ENCODE peak calls at places on chromosomes 11 and 22, in six cellular contexts. One of them, this sample, is unnamed.

GRCh38 chr11:119694334-119694733 is 34.7 kb downstream of the NECTIN1 start:
- DNase-seq in epithelial cell of esophagus: peak
- DNase-seq in AG04450: no peak
- DNase-seq in BJ: no peak
- DNase-seq in endodermal cell: no peak
- DNase-seq in neural progenitor cell: no peak
- DNase-seq in this sample: no peak

GRCh38 chr11:1167751-1168231 is 10.0 kb downstream of the MUC5AC start:
- DNase-seq in epithelial cell of esophagus: no peak
- DNase-seq in AG04450: no peak
- DNase-seq in BJ: no peak
- DNase-seq in endodermal cell: no peak
- DNase-seq in neural progenitor cell: no peak
- DNase-seq in this sample: no peak

GRCh38 chr11:131925829-131926228 is 555.4 kb downstream of the NTM start:
- DNase-seq in epithelial cell of esophagus: no peak
- DNase-seq in AG04450: no peak
- DNase-seq in BJ: no peak
- DNase-seq in endodermal cell: no peak
- DNase-seq in neural progenitor cell: no peak
- DNase-seq in this sample: no peak

GRCh38 chr11:124644426-124645280 is 22.0 kb downstream of the TBRG1 start:
- DNase-seq in epithelial cell of esophagus: peak
- DNase-seq in AG04450: no peak
- DNase-seq in BJ: no peak
- DNase-seq in endodermal cell: peak
- DNase-seq in neural progenitor cell: peak
- DNase-seq in this sample: peak

GRCh38 chr11:3115321-3115720 is 49.8 kb downstream of the OSBPL5 start:
- DNase-seq in epithelial cell of esophagus: no peak
- DNase-seq in AG04450: no peak
- DNase-seq in BJ: no peak
- DNase-seq in endodermal cell: no peak
- DNase-seq in neural progenitor cell: no peak
- DNase-seq in this sample: no peak

GRCh38 chr11:77407613-77408012 is 66.3 kb downstream of the PAK1 start:
- DNase-seq in epithelial cell of esophagus: peak
- DNase-seq in AG04450: peak
- DNase-seq in BJ: peak
- DNase-seq in endodermal cell: no peak
- DNase-seq in neural progenitor cell: no peak
- DNase-seq in this sample: peak

GRCh38 chr22:42820075-42820763 is 36.9 kb downstream of the ARFGAP3 start:
- DNase-seq in epithelial cell of esophagus: peak
- DNase-seq in AG04450: peak
- DNase-seq in BJ: peak
- DNase-seq in endodermal cell: no peak
- DNase-seq in neural progenitor cell: peak
- DNase-seq in this sample: peak

GRCh38 chr11:76606102-76606793 is 64.3 kb downstream of the LRRC32 start:
- DNase-seq in epithelial cell of esophagus: no peak
- DNase-seq in AG04450: no peak
- DNase-seq in BJ: no peak
- DNase-seq in endodermal cell: peak
- DNase-seq in neural progenitor cell: no peak
- DNase-seq in this sample: no peak

GRCh38 chr22:30206964-30207363 is 39.6 kb downstream of the LIF start:
- DNase-seq in epithelial cell of esophagus: peak
- DNase-seq in AG04450: peak
- DNase-seq in BJ: peak
- DNase-seq in endodermal cell: peak
- DNase-seq in neural progenitor cell: peak
- DNase-seq in this sample: peak

GRCh38 chr11:96376796-96377195 is 12.9 kb downstream of the CCDC82 start:
- DNase-seq in epithelial cell of esophagus: no peak
- DNase-seq in AG04450: no peak
- DNase-seq in BJ: no peak
- DNase-seq in endodermal cell: no peak
- DNase-seq in neural progenitor cell: no peak
- DNase-seq in this sample: no peak

GRCh38 chr11:134759314-134759713 is 347.3 kb upstream of the B3GAT1 start:
- DNase-seq in epithelial cell of esophagus: no peak
- DNase-seq in AG04450: no peak
- DNase-seq in BJ: no peak
- DNase-seq in endodermal cell: peak
- DNase-seq in neural progenitor cell: no peak
- DNase-seq in this sample: no peak

GRCh38 chr22:26887916-26888315 is 230.5 kb downstream of the MIAT start:
- DNase-seq in epithelial cell of esophagus: no peak
- DNase-seq in AG04450: no peak
- DNase-seq in BJ: no peak
- DNase-seq in endodermal cell: no peak
- DNase-seq in neural progenitor cell: no peak
- DNase-seq in this sample: no peak

GRCh38 chr22:49645257-49645656 is 182.4 kb downstream of the BRD1 start:
- DNase-seq in epithelial cell of esophagus: no peak
- DNase-seq in AG04450: no peak
- DNase-seq in BJ: no peak
- DNase-seq in endodermal cell: no peak
- DNase-seq in neural progenitor cell: no peak
- DNase-seq in this sample: no peak

GRCh38 chr11:75279273-75279672 is 38.7 kb downstream of the TPBGL start:
- DNase-seq in epithelial cell of esophagus: no peak
- DNase-seq in AG04450: no peak
- DNase-seq in BJ: no peak
- DNase-seq in endodermal cell: peak
- DNase-seq in neural progenitor cell: peak
- DNase-seq in this sample: no peak

GRCh38 chr11:63668396-63668795 is 2.8 kb downstream of the ATL3 start:
- DNase-seq in epithelial cell of esophagus: no peak
- DNase-seq in AG04450: no peak
- DNase-seq in BJ: no peak
- DNase-seq in endodermal cell: no peak
- DNase-seq in neural progenitor cell: no peak
- DNase-seq in this sample: no peak

GRCh38 chr11:126194121-126194543 is 17.3 kb downstream of the RPUSD4 start:
- DNase-seq in epithelial cell of esophagus: peak
- DNase-seq in AG04450: no peak
- DNase-seq in BJ: no peak
- DNase-seq in endodermal cell: peak
- DNase-seq in neural progenitor cell: peak
- DNase-seq in this sample: peak

GRCh38 chr22:45602824-45603301 is 68.8 kb upstream of the ATXN10 start:
- DNase-seq in epithelial cell of esophagus: no peak
- DNase-seq in AG04450: no peak
- DNase-seq in BJ: peak
- DNase-seq in endodermal cell: peak
- DNase-seq in neural progenitor cell: peak
- DNase-seq in this sample: peak

GRCh38 chr11:102347526-102348331 is 715 bp downstream of the BIRC2 start:
- DNase-seq in epithelial cell of esophagus: peak
- DNase-seq in AG04450: no peak
- DNase-seq in BJ: no peak
- DNase-seq in endodermal cell: peak
- DNase-seq in neural progenitor cell: peak
- DNase-seq in this sample: peak

GRCh38 chr22:22865311-22866072 is 22.1 kb upstream of the IGLL5 start:
- DNase-seq in epithelial cell of esophagus: no peak
- DNase-seq in AG04450: no peak
- DNase-seq in BJ: no peak
- DNase-seq in endodermal cell: no peak
- DNase-seq in neural progenitor cell: no peak
- DNase-seq in this sample: no peak

GRCh38 chr22:38246692-38247091 is 26.1 kb downstream of the TMEM184B start:
- DNase-seq in epithelial cell of esophagus: no peak
- DNase-seq in AG04450: no peak
- DNase-seq in BJ: no peak
- DNase-seq in endodermal cell: no peak
- DNase-seq in neural progenitor cell: no peak
- DNase-seq in this sample: no peak

GRCh38 chr11:12076840-12077534 is 33.4 kb upstream of the MICAL2 start:
- DNase-seq in epithelial cell of esophagus: peak
- DNase-seq in AG04450: no peak
- DNase-seq in BJ: no peak
- DNase-seq in endodermal cell: no peak
- DNase-seq in neural progenitor cell: no peak
- DNase-seq in this sample: no peak

GRCh38 chr11:1150769-1151365 is 6.9 kb upstream of the MUC5AC start:
- DNase-seq in epithelial cell of esophagus: no peak
- DNase-seq in AG04450: no peak
- DNase-seq in BJ: no peak
- DNase-seq in endodermal cell: no peak
- DNase-seq in neural progenitor cell: no peak
- DNase-seq in this sample: no peak

DNA sequence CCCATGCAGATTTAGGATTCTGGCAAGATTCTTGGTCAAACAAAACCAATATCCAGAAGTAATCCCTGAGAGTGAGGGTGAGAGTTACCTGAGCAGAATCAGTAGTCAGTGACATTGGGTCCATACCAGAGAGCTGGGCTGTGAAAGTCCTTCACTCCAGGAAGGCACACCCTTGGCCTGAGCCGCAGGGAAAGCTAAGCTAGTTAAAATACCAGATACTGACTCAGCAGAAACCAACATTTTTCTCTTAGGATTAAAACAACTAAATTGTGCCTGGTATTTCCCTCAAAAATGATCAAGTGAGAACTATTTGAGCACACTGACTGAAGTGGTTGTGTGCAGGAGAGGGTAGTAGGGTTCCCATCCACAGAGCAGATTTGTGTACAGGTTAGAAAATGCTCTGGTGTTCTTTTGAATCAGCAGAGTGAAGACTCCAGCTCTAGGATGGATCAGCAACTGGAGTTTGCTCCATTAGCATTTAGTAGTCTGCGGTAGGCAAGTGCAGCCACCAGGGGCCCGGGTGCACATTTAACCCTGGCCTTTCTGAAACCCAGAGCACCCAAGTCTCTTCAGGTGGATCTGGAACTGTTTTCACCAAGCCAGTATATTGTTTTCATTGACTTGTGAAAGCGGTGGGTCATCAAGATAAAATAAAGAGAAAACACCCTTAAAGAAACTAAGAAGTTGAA is 100.7 kb upstream of the CLPB start:
- DNase-seq in epithelial cell of esophagus: no peak
- DNase-seq in AG04450: no peak
- DNase-seq in BJ: no peak
- DNase-seq in endodermal cell: peak
- DNase-seq in neural progenitor cell: peak
- DNase-seq in this sample: peak
- TF ChIP-seq CTCF in epithelial cell of esophagus: no peak
- TF ChIP-seq CTCF in AG04450: peak
- TF ChIP-seq CTCF in BJ: peak
- TF ChIP-seq CTCF in endodermal cell: peak
- TF ChIP-seq CTCF in neural progenitor cell: peak
- TF ChIP-seq CTCF in this sample: no peak

GRCh38 chr11:48116843-48117242 is 99.8 kb upstream of the OR4B1 start:
- DNase-seq in epithelial cell of esophagus: peak
- DNase-seq in AG04450: no peak
- DNase-seq in BJ: no peak
- DNase-seq in endodermal cell: peak
- DNase-seq in neural progenitor cell: peak
- DNase-seq in this sample: no peak
- TF ChIP-seq CTCF in epithelial cell of esophagus: peak
- TF ChIP-seq CTCF in AG04450: peak
- TF ChIP-seq CTCF in BJ: peak
- TF ChIP-seq CTCF in endodermal cell: peak
- TF ChIP-seq CTCF in neural progenitor cell: peak
- TF ChIP-seq CTCF in this sample: peak

DNA sequence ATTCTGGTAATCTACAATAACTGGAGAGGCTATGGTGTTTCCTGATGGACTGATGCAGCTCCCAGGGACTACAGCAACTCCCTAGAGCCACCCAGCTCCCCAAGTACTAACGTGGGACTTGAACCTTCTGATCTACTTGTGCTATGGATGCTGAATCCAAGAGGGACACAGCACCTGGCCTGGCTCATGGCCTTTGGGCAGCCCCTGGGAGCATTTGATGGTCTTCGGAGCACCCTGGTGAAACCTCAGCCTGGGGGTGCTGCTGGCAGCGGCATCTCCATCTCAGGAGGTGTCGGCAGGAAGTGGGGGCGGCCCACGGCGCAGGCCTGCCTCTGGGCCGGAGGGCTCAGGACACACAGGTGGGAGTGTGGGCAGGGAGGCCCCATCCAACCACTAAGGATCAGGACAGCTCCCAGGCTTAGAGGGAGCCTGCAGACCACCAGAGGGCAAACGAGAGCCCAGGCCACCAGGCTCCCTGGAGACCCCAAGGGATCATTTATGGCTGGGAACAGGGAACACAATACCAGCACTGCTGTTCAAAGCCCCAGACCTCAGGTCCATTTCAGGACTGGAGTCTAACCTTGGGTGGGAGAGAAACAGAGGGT is 8.7 kb downstream of the EHD1 start:
- DNase-seq in epithelial cell of esophagus: no peak
- DNase-seq in AG04450: no peak
- DNase-seq in BJ: no peak
- DNase-seq in endodermal cell: peak
- DNase-seq in neural progenitor cell: peak
- DNase-seq in this sample: no peak
- TF ChIP-seq CTCF in epithelial cell of esophagus: no peak
- TF ChIP-seq CTCF in AG04450: peak
- TF ChIP-seq CTCF in BJ: peak
- TF ChIP-seq CTCF in endodermal cell: peak
- TF ChIP-seq CTCF in neural progenitor cell: peak
- TF ChIP-seq CTCF in this sample: peak

GRCh38 chr11:70468256-70469230 is 70.2 kb downstream of the CTTN start:
- DNase-seq in epithelial cell of esophagus: no peak
- DNase-seq in AG04450: no peak
- DNase-seq in BJ: no peak
- DNase-seq in endodermal cell: peak
- DNase-seq in neural progenitor cell: no peak
- DNase-seq in this sample: no peak

GRCh38 chr11:70473186-70473872 is 75.0 kb downstream of the CTTN start:
- DNase-seq in epithelial cell of esophagus: no peak
- DNase-seq in AG04450: no peak
- DNase-seq in BJ: no peak
- DNase-seq in endodermal cell: no peak
- DNase-seq in neural progenitor cell: no peak
- DNase-seq in this sample: no peak

GRCh38 chr11:70472240-70472639 is 73.9 kb downstream of the CTTN start:
- DNase-seq in epithelial cell of esophagus: no peak
- DNase-seq in AG04450: no peak
- DNase-seq in BJ: no peak
- DNase-seq in endodermal cell: peak
- DNase-seq in neural progenitor cell: no peak
- DNase-seq in this sample: no peak

GRCh38 chr11:70470127-70470526 is 71.8 kb downstream of the CTTN start:
- DNase-seq in epithelial cell of esophagus: no peak
- DNase-seq in AG04450: no peak
- DNase-seq in BJ: no peak
- DNase-seq in endodermal cell: peak
- DNase-seq in neural progenitor cell: no peak
- DNase-seq in this sample: no peak

DNA sequence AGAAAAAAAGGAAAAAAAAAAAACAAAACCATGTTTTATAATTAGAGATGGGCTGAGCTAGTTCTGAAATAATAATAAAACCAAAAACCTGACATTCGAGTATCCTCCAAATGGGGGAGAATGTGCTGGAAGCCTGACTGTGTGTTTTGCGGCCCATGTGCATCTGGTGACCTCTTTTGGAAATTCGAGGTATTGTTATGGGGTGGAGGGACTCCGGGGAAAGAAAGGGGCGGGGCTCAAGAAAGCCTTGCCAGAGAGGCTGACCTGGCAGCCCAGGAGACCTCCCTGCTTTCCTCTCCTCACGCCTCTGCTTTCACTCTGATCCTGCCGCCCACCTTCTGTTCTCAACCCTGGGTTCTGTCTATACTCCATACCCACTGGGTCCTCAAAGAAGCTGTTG is 72.9 kb downstream of the CTTN start:
- DNase-seq in epithelial cell of esophagus: no peak
- DNase-seq in AG04450: no peak
- DNase-seq in BJ: no peak
- DNase-seq in endodermal cell: peak
- DNase-seq in neural progenitor cell: peak
- DNase-seq in this sample: no peak
- TF ChIP-seq CTCF in epithelial cell of esophagus: no peak
- TF ChIP-seq CTCF in AG04450: peak
- TF ChIP-seq CTCF in BJ: peak
- TF ChIP-seq CTCF in endodermal cell: peak
- TF ChIP-seq CTCF in neural progenitor cell: peak
- TF ChIP-seq CTCF in this sample: peak